ENCODE peak calls at places on chromosomes 6 and 20, in ten cellular contexts. H is cardiac muscle cell; U is transverse colon; A is lower lobe of right lung; E is prostate gland; S is effector memory CD4-positive, alpha-beta T cell; K is CD8-positive, alpha-beta memory T cell; P is spleen; L is GM23338; X is brain microvascular endothelial cell. R is an unnamed sample. For H3K36me3 and H3K27me3, the result is how much of the 10 kb centered on the place peaks cover.

GRCh38 chr6:44580901-44581300 is 193.4 kb downstream of the CDC5L start:
- DNase-seq in P (no peak), U (no peak), L (no peak), S (no peak), A (no peak), K (no peak), H (peak), E (no peak), X (peak), R (no peak)

GRCh38 chr6:41427642-41428401 is 92.4 kb downstream of the NCR2 start:
- DNase-seq in A (peak), U (peak), K (no peak), P (peak), H (peak), L (peak), S (no peak), X (no peak), E (peak), R (peak)

GRCh38 chr20:2838170-2838797 is 2.2 kb downstream of the PCED1A start:
- DNase-seq in E (no peak), X (no peak), A (no peak), U (no peak), L (no peak), K (no peak), H (no peak), S (no peak), P (no peak), R (no peak)

GRCh38 chr6:10248378-10248843 is 166.5 kb downstream of the TFAP2A start:
- DNase-seq in L (peak), A (no peak), K (no peak), H (no peak), U (no peak), P (no peak), X (peak), E (no peak), S (no peak), R (peak)

GRCh38 chr6:13980534-13980933 is 55.8 kb downstream of the RNF182 start:
- DNase-seq in S (no peak), A (no peak), H (no peak), L (no peak), X (no peak), U (no peak), E (no peak), K (no peak), P (no peak), R (no peak)

GRCh38 chr6:148426317-148426977 is 83.8 kb downstream of the SASH1 start:
- DNase-seq in P (no peak), K (no peak), H (no peak), S (no peak), L (no peak), X (no peak), U (no peak), E (no peak), A (no peak), R (no peak)

GRCh38 chr6:116531675-116532570 is 13.6 kb downstream of the TRAPPC3L start:
- DNase-seq in A (peak), E (peak), P (no peak), S (peak), H (peak), L (peak), X (peak), U (peak), K (peak), R (peak)

GRCh38 chr6:99741092-99741491 is 134.5 kb downstream of the PRDM13 start:
- DNase-seq in K (no peak), H (no peak), P (no peak), A (no peak), U (no peak), E (no peak), X (no peak), L (no peak), S (no peak), R (no peak)

GRCh38 chr6:170127151-170127550 is 163.7 kb downstream of the DLL1 start:
- DNase-seq in X (no peak), U (no peak), P (peak), E (no peak), S (no peak), A (no peak), H (no peak), L (no peak), K (no peak), R (no peak)

GRCh38 chr6:137309078-137309762 is 90.0 kb upstream of the IFNGR1 start:
- DNase-seq in A (peak), X (peak), K (peak), P (peak), L (peak), H (peak), U (peak), S (peak), E (peak), R (peak)

GRCh38 chr6:3222506-3223038 is 4.9 kb downstream of the TUBB2B start:
- DNase-seq in L (no peak), H (no peak), X (no peak), A (no peak), S (no peak), P (no peak), U (no peak), E (no peak), K (no peak), R (no peak)

GRCh38 chr20:37940161-37940560 is 37.2 kb downstream of the VSTM2L start:
- DNase-seq in A (no peak), E (no peak), S (no peak), U (no peak), P (no peak), L (no peak), H (no peak), K (no peak), X (no peak), R (no peak)

GRCh38 chr6:153801917-153802316 is 237.1 kb upstream of the OPRM1 start:
- DNase-seq in X (no peak), P (no peak), K (no peak), L (peak), A (no peak), H (no peak), S (no peak), E (no peak), U (no peak), R (no peak)

GRCh38 chr6:165218816-165219215 is 90.6 kb downstream of the C6orf118 start:
- DNase-seq in L (no peak), P (no peak), A (no peak), U (no peak), H (peak), E (no peak), X (no peak), S (no peak), K (no peak), R (no peak)

GRCh38 chr6:3109755-3110154 is 8.8 kb upstream of the BPHL start:
- DNase-seq in L (no peak), P (no peak), U (no peak), K (no peak), A (no peak), S (no peak), E (no peak), H (no peak), X (no peak), R (no peak)

GRCh38 chr6:56682580-56682979 is 39.9 kb upstream of the DST start:
- DNase-seq in P (no peak), L (no peak), A (no peak), U (no peak), K (no peak), X (no peak), H (no peak), E (no peak), S (no peak), R (no peak)

GRCh38 chr20:59560588-59561227 is 43.6 kb upstream of the PHACTR3 start:
- DNase-seq in L (peak), E (no peak), S (no peak), P (no peak), K (no peak), A (no peak), X (peak), U (no peak), H (peak), R (no peak)

GRCh38 chr20:58378704-58379103 is 10.3 kb upstream of the VAPB start:
- DNase-seq in L (no peak), K (no peak), U (no peak), S (no peak), H (no peak), A (no peak), X (no peak), E (no peak), P (no peak), R (no peak)

GRCh38 chr20:45436732-45437485 is 21.0 kb downstream of the PIGT start:
- DNase-seq in H (peak), P (peak), S (peak), L (peak), K (peak), X (peak), U (peak), A (peak), E (peak), R (peak)

GRCh38 chr6:74199146-74199680 is 503.2 kb downstream of the CD109 start:
- DNase-seq in U (no peak), L (peak), K (no peak), P (no peak), E (no peak), H (no peak), A (no peak), X (no peak), S (no peak), R (no peak)
- H3K36me3 ChIP-seq in U (under half), L (under half), K (under half), P (under half), E (under half), H (under half), A (under half), X (under half), S (under half), R (under half)

GRCh38 chr6:159056941-159057340 is 12.2 kb upstream of the TAGAP start:
- DNase-seq in K (no peak), U (no peak), E (no peak), S (no peak), P (no peak), X (no peak), H (no peak), A (no peak), L (no peak), R (no peak)

GRCh38 chr6:159056003-159056402 is 11.2 kb upstream of the TAGAP start:
- DNase-seq in P (no peak), K (no peak), U (no peak), L (no peak), S (no peak), H (no peak), E (no peak), X (no peak), A (no peak), R (no peak)

GRCh38 chr6:159056432-159056831 is 11.6 kb upstream of the TAGAP start:
- DNase-seq in P (no peak), L (no peak), E (no peak), S (no peak), U (no peak), A (no peak), K (no peak), X (no peak), H (no peak), R (no peak)

GRCh38 chr6:159053781-159054398 is 9.1 kb upstream of the TAGAP start:
- DNase-seq in A (no peak), H (no peak), S (no peak), X (no peak), E (no peak), U (no peak), K (no peak), L (no peak), P (no peak), R (no peak)

DNA sequence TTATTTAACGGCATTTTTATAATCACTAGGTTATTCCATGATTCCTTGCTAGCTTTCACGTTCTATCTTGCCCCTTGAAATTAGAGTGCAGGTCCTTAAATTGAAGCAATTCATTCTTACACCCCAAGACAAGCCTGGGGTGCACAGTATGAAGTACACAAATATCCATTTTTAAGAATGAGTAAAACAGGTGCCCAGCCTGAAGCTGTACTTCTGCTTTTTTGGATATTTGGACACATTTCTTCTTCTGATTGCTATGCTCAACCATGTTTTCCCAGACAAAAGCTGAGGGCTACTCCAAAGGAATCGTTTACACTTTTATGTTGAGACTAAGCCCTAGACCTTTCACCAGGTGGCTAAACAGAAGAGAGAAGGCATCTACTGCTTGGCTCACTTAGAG is 7.9 kb upstream of the TAGAP start:
- DNase-seq in L (no peak), H (no peak), A (no peak), S (no peak), X (no peak), U (no peak), P (no peak), K (no peak), E (no peak), R (no peak)
- H3K27me3 ChIP-seq in L (under half), H (under half), A (under half), S (under half), X (under half), U (under half), P (under half), K (under half), E (under half), R (under half)

GRCh38 chr6:7122684-7123083 is 14.9 kb downstream of the RREB1 start:
- DNase-seq in S (no peak), H (no peak), K (no peak), U (no peak), E (no peak), P (no peak), X (no peak), L (no peak), A (no peak), R (no peak)
- H3K36me3 ChIP-seq in S (under half), H (under half), K (under half), U (under half), E (under half), P (under half), X (under half), L (under half), A (under half), R (half or more)

DNA sequence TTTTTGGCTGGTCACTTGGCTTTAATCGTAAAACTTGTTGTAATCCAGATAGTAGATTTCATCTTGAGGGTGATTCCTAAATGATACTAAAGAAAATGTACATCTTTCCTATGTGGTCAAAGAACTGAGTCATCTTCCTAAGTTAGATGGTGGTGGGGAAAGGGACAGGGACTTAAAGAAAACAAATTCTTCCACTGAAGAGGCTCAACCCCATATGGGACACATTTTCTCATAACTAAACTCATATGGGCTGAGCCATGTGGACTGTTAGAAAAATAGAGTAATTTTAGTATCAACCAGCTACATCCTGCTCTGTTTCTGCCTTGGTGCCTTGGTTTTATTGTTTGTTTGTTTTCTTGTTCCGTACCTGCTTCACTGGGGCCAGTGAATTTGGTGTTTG is 155.9 kb downstream of the TSHZ2 start:
- DNase-seq in S (no peak), E (no peak), P (no peak), L (no peak), X (no peak), U (no peak), H (no peak), A (no peak), K (no peak), R (no peak)
- H3K27me3 ChIP-seq in S (under half), E (under half), P (under half), L (under half), X (under half), U (under half), H (under half), A (under half), K (under half), R (under half)

GRCh38 chr6:16909599-16910360 is 148.5 kb upstream of the ATXN1 start:
- DNase-seq in S (no peak), X (peak), L (no peak), H (peak), K (no peak), U (no peak), A (no peak), E (no peak), P (no peak), R (no peak)

GRCh38 chr6:16912756-16913155 is 151.5 kb upstream of the ATXN1 start:
- DNase-seq in E (no peak), S (no peak), L (no peak), U (no peak), A (no peak), P (no peak), K (no peak), X (no peak), H (no peak), R (no peak)

GRCh38 chr6:16911088-16911487 is 149.8 kb upstream of the ATXN1 start:
- DNase-seq in A (no peak), L (no peak), H (no peak), U (no peak), S (no peak), K (no peak), P (no peak), E (no peak), X (no peak), R (no peak)

GRCh38 chr6:16918586-16918985 is 157.3 kb upstream of the ATXN1 start:
- DNase-seq in X (no peak), P (no peak), H (peak), A (no peak), U (no peak), E (no peak), L (peak), K (no peak), S (no peak), R (no peak)

DNA sequence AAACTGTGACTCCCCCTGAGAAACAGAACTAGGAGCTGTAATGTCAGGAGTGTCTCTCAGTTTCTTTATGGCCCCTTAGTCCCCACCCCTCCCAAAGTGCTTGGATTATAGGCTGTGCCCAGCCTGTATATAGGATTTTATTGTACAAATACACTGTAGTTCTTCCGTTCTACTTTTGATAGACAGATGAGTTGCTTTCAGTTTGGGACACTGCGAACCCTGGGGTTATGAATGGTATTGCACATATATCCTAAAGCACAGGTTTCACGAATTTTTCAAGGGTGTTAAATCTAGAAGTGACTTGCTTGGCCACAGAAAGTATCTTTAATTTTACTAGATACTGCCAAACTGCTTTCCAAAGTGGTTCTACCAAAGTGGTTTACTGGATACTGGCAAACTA is 152.9 kb upstream of the ATXN1 start:
- DNase-seq in K (no peak), H (no peak), U (no peak), L (no peak), P (no peak), A (no peak), S (no peak), X (no peak), E (no peak), R (no peak)
- H3K36me3 ChIP-seq in K (under half), H (under half), U (under half), L (under half), P (under half), A (under half), S (under half), X (under half), E (under half), R (under half)